ENCODE peak calls at places on chromosomes 12 and 14, in six cellular contexts. J is astrocyte of the spinal cord; U is cerebellum; E is EL; Y is foreskin fibroblast; M is stimulated activated CD4-positive, alpha-beta T cell treated with anti-CD3 and anti-CD28 coated beads, TNF-alpha, amount 100 ng/mL, for 1 hour. B is an unnamed sample.

GRCh38 chr12:96170762-96171161 is 23.4 kb upstream of the ELK3 start:
- DNase-seq in Y (no peak), M (no peak), J (no peak), E (no peak), U (no peak), B (no peak)

GRCh38 chr12:25052191-25053020 is 103.5 kb upstream of the BCAT1 start:
- DNase-seq in J (no peak), U (no peak), Y (no peak), M (no peak), E (no peak), B (peak; percentile 34)

GRCh38 chr12:124500232-124501079 is 67.0 kb downstream of the NCOR2 start:
- DNase-seq in J (peak; percentile 62), Y (no peak), E (peak; percentile 86), U (peak; percentile 70), M (no peak), B (peak; percentile 84)

GRCh38 chr12:54337854-54338650 is 13.1 kb downstream of the COPZ1 start:
- DNase-seq in E (no peak), Y (no peak), M (no peak), J (no peak), U (no peak), B (no peak)

GRCh38 chr14:58826845-58827686 is 189.3 kb downstream of the DACT1 start:
- DNase-seq in U (no peak), Y (no peak), J (no peak), E (no peak), M (no peak), B (no peak)

GRCh38 chr12:86523844-86524243 is 267.7 kb upstream of the MGAT4C start:
- DNase-seq in U (no peak), E (no peak), Y (no peak), M (no peak), J (no peak), B (no peak)

GRCh38 chr14:103563089-103563620 is 395 bp downstream of the COA8 start:
- DNase-seq in Y (no peak), M (no peak), E (no peak), J (no peak), U (no peak), B (no peak)

GRCh38 chr12:92445253-92446081 is 257.3 kb upstream of the PLEKHG7 start:
- DNase-seq in U (no peak), J (peak; percentile 29), E (no peak), M (no peak), Y (no peak), B (no peak)

GRCh38 chr14:101293609-101294008 is 267.7 kb upstream of the DIO3 start:
- DNase-seq in E (no peak), J (no peak), Y (no peak), U (no peak), M (no peak), B (no peak)

GRCh38 chr14:105273062-105273461 is 24.7 kb downstream of the BTBD6 start:
- DNase-seq in Y (no peak), U (no peak), J (no peak), E (no peak), M (no peak), B (no peak)

GRCh38 chr14:58639842-58640484 is 2.2 kb downstream of the DACT1 start:
- DNase-seq in J (peak; percentile 87), U (peak; percentile 81), Y (peak; percentile 83), M (no peak), E (peak; percentile 85), B (peak; percentile 93)

GRCh38 chr12:67710582-67710981 is 62.0 kb downstream of the DYRK2 start:
- DNase-seq in U (no peak), Y (peak; percentile 74), J (no peak), M (no peak), E (peak; percentile 70), B (no peak)

GRCh38 chr12:122518908-122519307 is 7.8 kb downstream of the RSRC2 start:
- DNase-seq in M (no peak), E (no peak), Y (no peak), J (no peak), U (no peak), B (no peak)

GRCh38 chr12:989751-990278 is 1.2 kb upstream of the ERC1 start:
- DNase-seq in E (peak; percentile 84), U (peak; percentile 68), Y (peak; percentile 84), J (peak; percentile 76), M (no peak), B (peak; percentile 85)

GRCh38 chr12:58459191-58459590 is 461.1 kb downstream of the LRIG3 start:
- DNase-seq in J (no peak), U (no peak), Y (no peak), M (no peak), E (peak; percentile 26), B (peak; percentile 53)

GRCh38 chr14:78758333-78758732 is 588.2 kb downstream of the NRXN3 start:
- DNase-seq in Y (no peak), J (peak; percentile 38), E (peak; percentile 48), U (peak; percentile 0), M (no peak), B (peak; percentile 60)

GRCh38 chr14:56905282-56905681 is 95.0 kb upstream of the OTX2 start:
- DNase-seq in M (no peak), U (no peak), E (no peak), Y (no peak), J (no peak), B (no peak)

GRCh38 chr12:109968801-109969200 is 27.4 kb downstream of the GIT2 start:
- DNase-seq in J (no peak), Y (no peak), U (no peak), E (no peak), M (no peak), B (no peak)

GRCh38 chr12:90423965-90424364 is 531.0 kb downstream of the CCER1 start:
- DNase-seq in E (no peak), U (no peak), J (no peak), M (no peak), Y (no peak), B (no peak)

GRCh38 chr14:77036484-77037337 is 8.2 kb upstream of the IRF2BPL start:
- DNase-seq in Y (no peak), M (no peak), J (no peak), E (no peak), U (no peak), B (no peak)

GRCh38 chr12:96294831-96295230 is 100.7 kb downstream of the ELK3 start:
- DNase-seq in J (peak; percentile 62), Y (no peak), U (no peak), M (no peak), E (peak; percentile 37), B (peak; percentile 74)

GRCh38 chr14:58747181-58747580 is 109.4 kb downstream of the DACT1 start:
- DNase-seq in J (peak; percentile 80), M (no peak), U (no peak), E (peak; percentile 74), Y (peak; percentile 77), B (peak; percentile 96)

GRCh38 chr12:57839996-57840395 is 6.5 kb downstream of the CTDSP2 start:
- DNase-seq in E (no peak), J (no peak), M (no peak), U (peak; percentile 72), Y (no peak), B (no peak)